ENCODE peak calls at places on chromosomes 11 and 22, in nine cellular contexts. R is IMR-90, T is K562, K is prostate gland, N is esophagus muscularis mucosa, A is uterus, E is right lobe of liver, J is body of pancreas, X is spleen. D is an unnamed sample.

GRCh38 chr11:72353861-72354260 is 80.5 kb downstream of the CLPB start:
- DNase-seq in R (peak), T (no peak), K (no peak), N (no peak), A (no peak), E (no peak), J (no peak), X (no peak), D (no peak)

GRCh38 chr11:70747285-70747684 is 349.0 kb downstream of the CTTN start:
- DNase-seq in R (no peak), T (no peak), K (no peak), N (no peak), A (no peak), E (no peak), J (no peak), X (peak), D (no peak)

GRCh38 chr11:125441648-125442410 is 54.2 kb downstream of the FEZ1 start:
- DNase-seq in R (no peak), T (no peak), K (no peak), N (no peak), A (no peak), E (no peak), J (no peak), X (no peak), D (no peak)

GRCh38 chr11:90510839-90511238 is 288.0 kb upstream of the CHORDC1 start:
- DNase-seq in R (no peak), T (no peak), K (no peak), N (no peak), A (no peak), E (no peak), J (no peak), X (no peak), D (no peak)

GRCh38 chr11:118401151-118401879 is at the start of gene ATP5MG:
- DNase-seq in R (peak), T (peak), K (peak), N (peak), A (peak), E (peak), J (peak), X (peak), D (peak)

GRCh38 chr11:83865636-83866461 is 579.7 kb upstream of the CCDC90B start:
- DNase-seq in R (peak), T (no peak), K (no peak), N (no peak), A (no peak), E (no peak), J (no peak), X (no peak), D (no peak)

GRCh38 chr11:94449437-94449836 is 44.2 kb downstream of the MRE11 start:
- DNase-seq in R (peak), T (no peak), K (no peak), N (no peak), A (no peak), E (no peak), J (no peak), X (no peak), D (no peak)

GRCh38 chr22:26169312-26170111 is at the start of gene SEZ6L:
- DNase-seq in R (no peak), T (no peak), K (no peak), N (no peak), A (no peak), E (peak), J (no peak), X (peak), D (peak)

GRCh38 chr22:42560381-42560780 is 6.6 kb downstream of the SERHL2 start:
- DNase-seq in R (no peak), T (no peak), K (no peak), N (no peak), A (no peak), E (no peak), J (no peak), X (no peak), D (no peak)

GRCh38 chr11:37449146-37449545 is 851.1 kb upstream of the RAG2 start:
- DNase-seq in R (peak), T (no peak), K (no peak), N (no peak), A (no peak), E (no peak), J (no peak), X (no peak), D (no peak)

GRCh38 chr11:98531576-98531975 is 489.2 kb upstream of the CNTN5 start:
- DNase-seq in R (no peak), T (no peak), K (no peak), N (no peak), A (no peak), E (no peak), J (no peak), X (no peak), D (no peak)

GRCh38 chr11:17552392-17553248 is 5.6 kb downstream of the OTOG start:
- DNase-seq in R (peak), T (no peak), K (no peak), N (no peak), A (no peak), E (no peak), J (no peak), X (peak), D (no peak)

GRCh38 chr22:45968751-45969413 is 8.1 kb downstream of the WNT7B start:
- DNase-seq in R (peak), T (no peak), K (no peak), N (no peak), A (no peak), E (no peak), J (no peak), X (no peak), D (no peak)

GRCh38 chr22:42228480-42228879 is 42.0 kb downstream of the TCF20 start:
- DNase-seq in R (no peak), T (no peak), K (no peak), N (no peak), A (no peak), E (no peak), J (no peak), X (no peak), D (no peak)

GRCh38 chr22:19874307-19875060 is 19.8 kb upstream of the GNB1L start:
- DNase-seq in R (no peak), T (no peak), K (peak), N (no peak), A (peak), E (peak), J (peak), X (peak), D (peak)

GRCh38 chr11:44305643-44306468 is 4.1 kb downstream of the ALX4 start:
- DNase-seq in R (no peak), T (no peak), K (no peak), N (no peak), A (no peak), E (peak), J (peak), X (peak), D (no peak)

GRCh38 chr11:65425971-65426838 is 3.6 kb downstream of the NEAT1 start:
- DNase-seq in R (peak), T (no peak), K (no peak), N (no peak), A (no peak), E (peak), J (peak), X (no peak), D (no peak)
- TF ChIP-seq POLR2A in R (no peak), T (peak), K (no peak), N (no peak), A (no peak), E (peak), J (no peak), X (peak), D (no peak)

GRCh38 chr11:69534166-69534530 is 52.7 kb downstream of the LINC01488 start:
- DNase-seq in R (no peak), T (no peak), K (no peak), N (no peak), A (no peak), E (peak), J (no peak), X (peak), D (no peak)
- TF ChIP-seq POLR2A in R (no peak), T (no peak), K (no peak), N (no peak), A (no peak), E (no peak), J (no peak), X (no peak), D (no peak)

DNA sequence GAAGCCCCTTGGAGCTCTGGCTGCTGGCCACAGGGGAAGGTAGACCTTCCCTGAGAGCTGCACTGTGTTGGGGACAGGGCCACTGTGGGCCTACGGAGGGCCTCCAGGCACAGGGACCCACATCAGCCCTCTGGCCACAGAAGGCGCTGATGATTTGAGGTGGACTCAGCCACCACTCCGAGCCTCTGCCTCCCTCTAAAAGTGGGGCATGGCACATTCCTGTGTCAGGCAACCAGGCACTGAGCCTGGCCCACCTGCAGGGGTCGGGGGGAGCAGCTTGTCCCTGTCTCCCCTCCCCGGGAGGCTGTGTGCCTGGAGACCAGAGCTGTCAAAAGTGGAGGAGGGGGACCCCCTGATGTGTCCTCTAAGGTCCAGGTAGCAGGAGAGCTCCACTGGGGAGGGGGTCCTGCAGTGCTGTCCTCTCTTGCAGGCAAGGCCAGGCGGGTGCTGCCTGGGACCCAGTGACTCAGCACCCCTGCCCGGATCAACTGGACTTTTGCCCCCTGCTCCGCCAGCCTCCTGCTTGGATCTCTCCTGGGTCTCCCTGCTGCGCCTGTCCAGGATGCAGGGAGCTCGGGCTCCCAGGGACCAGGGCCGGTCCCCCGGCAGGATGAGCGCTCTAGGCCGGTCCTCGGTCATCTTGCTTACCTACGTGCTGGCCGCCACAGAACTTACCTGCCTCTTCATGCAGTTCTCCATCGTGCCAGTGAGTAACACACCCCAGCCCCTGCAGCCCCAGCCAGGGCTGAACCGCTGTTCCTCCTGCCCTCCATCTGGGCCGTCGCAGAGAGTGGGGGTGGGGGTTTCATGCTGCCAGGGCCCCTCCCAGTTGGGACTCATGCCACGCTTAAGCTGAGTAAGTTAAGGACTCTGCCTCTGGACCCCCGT is 17.5 kb upstream of the CDKN1C start:
- DNase-seq in R (no peak), T (no peak), K (no peak), N (no peak), A (no peak), E (peak), J (no peak), X (peak), D (peak)
- TF ChIP-seq POLR2A in R (no peak), T (no peak), K (no peak), N (no peak), A (no peak), E (peak), J (no peak), X (no peak), D (no peak)

DNA sequence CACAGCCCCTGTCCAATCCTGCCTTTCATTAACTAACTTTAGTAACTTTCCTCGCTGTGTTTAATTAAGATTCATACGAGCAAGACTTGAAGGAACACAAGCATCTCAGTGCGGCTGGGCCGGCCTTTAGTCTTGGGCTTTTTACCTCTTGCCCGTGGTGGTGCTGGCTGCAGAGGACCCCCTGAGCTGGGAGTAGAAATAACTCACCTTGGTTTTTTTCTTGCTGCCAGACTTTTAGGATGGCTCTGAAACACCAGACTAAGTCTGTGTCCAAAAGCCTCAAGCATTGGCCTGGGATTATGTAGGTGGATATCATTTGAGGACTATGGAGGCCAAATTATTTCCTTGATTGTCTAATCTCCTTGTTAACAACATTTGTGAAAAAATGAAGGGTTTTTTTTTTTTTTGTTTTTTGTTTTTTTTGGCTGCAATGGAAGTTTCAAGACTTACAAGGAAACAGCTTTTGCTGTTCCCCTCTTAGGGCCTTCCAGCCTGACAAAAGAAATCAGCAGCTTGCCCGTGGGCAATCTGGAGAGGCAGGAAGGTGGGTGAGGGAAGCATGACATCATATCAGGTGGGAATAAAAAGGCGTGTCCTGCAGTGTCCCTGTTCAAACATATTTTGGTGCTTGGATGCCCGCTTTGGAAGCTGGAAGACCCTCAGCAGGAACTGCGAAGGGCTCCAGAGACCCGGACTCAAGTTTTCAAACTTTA is 44.0 kb downstream of the SMIM38 start:
- DNase-seq in R (no peak), T (no peak), K (no peak), N (no peak), A (no peak), E (no peak), J (no peak), X (no peak), D (no peak)
- TF ChIP-seq POLR2A in R (no peak), T (no peak), K (no peak), N (no peak), A (no peak), E (no peak), J (no peak), X (no peak), D (no peak)

D was measured in ovary.